ENCODE peak calls at places on chromosomes 7 and 10, in five cellular contexts. C is pancreas, M is kidney tubule cell, W is tibial nerve, E is B cell. Y is an unnamed sample.
A peak's percentile ranks its signal among the peaks of the same experiment; 100 is the strongest.

GRCh38 chr10:49179699-49180511 is 8.3 kb downstream of the TMEM273 start:
- DNase-seq in C (no peak), M (no peak), W (no peak), E (peak; percentile 47), Y (peak; percentile 40)

GRCh38 chr10:62305813-62306212 is 37.2 kb upstream of the RTKN2 start:
- DNase-seq in C (no peak), M (peak; percentile 62), W (no peak), E (no peak), Y (no peak)

GRCh38 chr10:121442086-121442485 is 156.2 kb downstream of the FGFR2 start:
- DNase-seq in C (no peak), M (no peak), W (no peak), E (no peak), Y (no peak)

GRCh38 chr7:150631084-150631824 is 931 bp downstream of the GIMAP6 start:
- DNase-seq in C (no peak), M (no peak), W (no peak), E (no peak), Y (no peak)

GRCh38 chr10:77188511-77188910 is 449.1 kb downstream of the KCNMA1 start:
- DNase-seq in C (no peak), M (peak; percentile 46), W (no peak), E (no peak), Y (no peak)

GRCh38 chr7:128135275-128136214 is 104.3 kb upstream of the LRRC4 start:
- DNase-seq in C (peak; percentile 60), M (peak; percentile 54), W (no peak), E (peak; percentile 80), Y (peak; percentile 46)

GRCh38 chr10:35369049-35369760 is 32.9 kb downstream of the CCNY start:
- DNase-seq in C (no peak), M (no peak), W (no peak), E (no peak), Y (no peak)

GRCh38 chr7:526474-527034 is 6.9 kb upstream of the PDGFA start:
- DNase-seq in C (no peak), M (no peak), W (no peak), E (no peak), Y (no peak)

GRCh38 chr7:184768-185264 is 7.6 kb upstream of the FAM20C start:
- DNase-seq in C (no peak), M (no peak), W (no peak), E (no peak), Y (no peak)

GRCh38 chr10:122638106-122638505 is 61.5 kb downstream of the C10orf120 start:
- DNase-seq in C (no peak), M (no peak), W (no peak), E (no peak), Y (no peak)

GRCh38 chr7:50303894-50304157 is 690 bp upstream of the IKZF1 start:
- DNase-seq in C (no peak), M (no peak), W (no peak), E (peak; percentile 76), Y (no peak)

GRCh38 chr7:126578338-126578737 is 674.4 kb downstream of the GRM8 start:
- DNase-seq in C (no peak), M (no peak), W (no peak), E (no peak), Y (no peak)

GRCh38 chr10:35447693-35448407 is 111.5 kb downstream of the CCNY start:
- DNase-seq in C (peak; percentile 21), M (peak; percentile 72), W (no peak), E (no peak), Y (no peak)

GRCh38 chr7:106840342-106840741 is 24.7 kb upstream of the PIK3CG start:
- DNase-seq in C (no peak), M (peak; percentile 92), W (no peak), E (no peak), Y (no peak)

GRCh38 chr10:94983555-94983954 is 45.1 kb downstream of the CYP2C9 start:
- DNase-seq in C (no peak), M (no peak), W (no peak), E (no peak), Y (no peak)

GRCh38 chr10:5814110-5815107 is 1.2 kb upstream of the GDI2 start:
- DNase-seq in C (no peak), M (no peak), W (no peak), E (no peak), Y (no peak)

GRCh38 chr10:12978885-12979284 is 22.6 kb downstream of the CCDC3 start:
- DNase-seq in C (no peak), M (no peak), W (no peak), E (no peak), Y (no peak)

GRCh38 chr7:33965116-33965827 is 59.9 kb downstream of the BMPER start:
- DNase-seq in C (no peak), M (no peak), W (no peak), E (no peak), Y (no peak)

GRCh38 chr10:31936933-31937332 is 8.3 kb upstream of the ARHGAP12 start:
- DNase-seq in C (no peak), M (no peak), W (no peak), E (no peak), Y (no peak)

GRCh38 chr7:93013471-93014061 is 104.2 kb downstream of the SAMD9 start:
- DNase-seq in C (no peak), M (no peak), W (no peak), E (no peak), Y (no peak)

GRCh38 chr10:112218960-112219359 is 35.4 kb upstream of the GPAM start:
- DNase-seq in C (no peak), M (peak; percentile 32), W (no peak), E (no peak), Y (no peak)

GRCh38 chr10:32890444-32890843 is 67.6 kb downstream of the ITGB1 start:
- DNase-seq in C (no peak), M (no peak), W (no peak), E (no peak), Y (no peak)

GRCh38 chr7:73725703-73726466 is 6.4 kb upstream of the STX1A start:
- DNase-seq in C (peak; percentile 94), M (peak; percentile 76), W (peak; percentile 89), E (peak; percentile 89), Y (peak; percentile 94)

GRCh38 chr7:28623863-28624262 is 211.5 kb downstream of the CREB5 start:
- DNase-seq in C (no peak), M (peak; percentile 52), W (no peak), E (no peak), Y (no peak)

GRCh38 chr7:2373124-2373556 is 18.5 kb downstream of the EIF3B start:
- DNase-seq in C (no peak), M (peak; percentile 30), W (no peak), E (no peak), Y (peak; percentile 65)

GRCh38 chr7:55504093-55504859 is 68.0 kb downstream of the VOPP1 start:
- DNase-seq in C (no peak), M (peak; percentile 69), W (no peak), E (no peak), Y (no peak)

GRCh38 chr7:66696774-66697191 is 43.8 kb upstream of the RABGEF1 start:
- DNase-seq in C (no peak), M (no peak), W (peak; percentile 26), E (no peak), Y (no peak)

GRCh38 chr7:7122033-7122478 is 60.3 kb upstream of the C1GALT1 start:
- DNase-seq in C (no peak), M (no peak), W (no peak), E (no peak), Y (no peak)

GRCh38 chr10:5731559-5731958 is 46.9 kb downstream of the TASOR2 start:
- DNase-seq in C (no peak), M (no peak), W (no peak), E (no peak), Y (no peak)

GRCh38 chr7:45884136-45884535 is 4.2 kb upstream of the IGFBP1 start:
- DNase-seq in C (no peak), M (peak; percentile 54), W (no peak), E (no peak), Y (no peak)

GRCh38 chr10:80356563-80356999 is at the start of the genes DYDC1 and DYDC2:
- DNase-seq in C (peak; percentile 56), M (peak; percentile 67), W (no peak), E (peak; percentile 50), Y (peak; percentile 67)

GRCh38 chr10:42958142-42958868 is 118.6 kb upstream of the RET start:
- DNase-seq in C (no peak), M (no peak), W (no peak), E (no peak), Y (no peak)

GRCh38 chr10:93186631-93187030 is 112.9 kb downstream of the CYP26A1 start:
- DNase-seq in C (no peak), M (no peak), W (no peak), E (no peak), Y (no peak)

GRCh38 chr10:102119417-102120141 is 589 bp downstream of the LDB1 start:
- DNase-seq in C (peak; percentile 65), M (peak; percentile 70), W (peak; percentile 59), E (peak; percentile 65), Y (peak; percentile 67)

Y was measured in right lobe of liver.